ENCODE peak calls at places on chromosomes 3 and 15, in four cellular contexts. R is GM13976, V is AG04450, Q is activated T-cell treated with anti-CD3 and anti-CD28 coated beads for 1 hour. N is an unnamed sample.

GRCh38 chr3:72663429-72663828 is 184.8 kb downstream of the SHQ1 start:
- DNase-seq in R (no peak), Q (no peak), V (no peak), N (no peak)

GRCh38 chr3:105598047-105598796 is 231.5 kb downstream of the ALCAM start:
- DNase-seq in V (peak), Q (no peak), R (no peak), N (no peak)

GRCh38 chr3:49902511-49903345 is 945 bp downstream of the MST1R start:
- DNase-seq in V (no peak), Q (no peak), R (no peak), N (no peak)

GRCh38 chr3:140386357-140387100 is 291.3 kb upstream of the TRIM42 start:
- DNase-seq in Q (no peak), V (no peak), R (no peak), N (no peak)

GRCh38 chr3:150577854-150578253 is 25.3 kb upstream of the SELENOT start:
- DNase-seq in V (no peak), Q (no peak), R (no peak), N (no peak)

GRCh38 chr3:55490194-55490913 is 3.2 kb upstream of the WNT5A start:
- DNase-seq in R (no peak), V (no peak), Q (no peak), N (no peak)

GRCh38 chr15:51731549-51732267 is 5.7 kb downstream of the LYSMD2 start:
- DNase-seq in Q (peak), V (peak), R (peak), N (peak)

GRCh38 chr15:71786673-71787072 is 23.7 kb upstream of the NR2E3 start:
- DNase-seq in Q (no peak), V (no peak), R (no peak), N (no peak)

GRCh38 chr3:4582634-4583033 is 89.5 kb downstream of the ITPR1 start:
- DNase-seq in R (no peak), V (no peak), Q (no peak), N (no peak)

GRCh38 chr15:62021991-62022600 is 38.2 kb downstream of the VPS13C start:
- DNase-seq in Q (no peak), R (no peak), V (no peak), N (no peak)

GRCh38 chr3:197007296-197007940 is 22.2 kb downstream of the MELTF start:
- DNase-seq in R (no peak), V (no peak), Q (no peak), N (no peak)

GRCh38 chr15:83918011-83918410 is 264.1 kb downstream of the ADAMTSL3 start:
- DNase-seq in R (no peak), V (no peak), Q (no peak), N (no peak)

GRCh38 chr3:45950686-45951600 is 7.7 kb downstream of the CXCR6 start:
- DNase-seq in R (no peak), Q (no peak), V (no peak), N (no peak)

GRCh38 chr3:178170698-178171535 is 365.3 kb upstream of the KCNMB2 start:
- DNase-seq in V (peak), R (no peak), Q (no peak), N (no peak)

GRCh38 chr15:81335631-81336030 is 11.7 kb upstream of the STARD5 start:
- DNase-seq in Q (no peak), R (no peak), V (no peak), N (no peak)

GRCh38 chr15:43799209-43799944 is 643 bp downstream of the SERINC4 start:
- DNase-seq in Q (no peak), V (no peak), R (no peak), N (no peak)

GRCh38 chr15:80850941-80851451 is 71.8 kb downstream of the CEMIP start:
- DNase-seq in R (no peak), V (no peak), Q (no peak), N (no peak)

GRCh38 chr3:128496019-128496601 is 3.1 kb upstream of the GATA2 start:
- DNase-seq in V (no peak), R (no peak), Q (no peak), N (no peak)

GRCh38 chr15:100241572-100242479 is 99.9 kb downstream of the ADAMTS17 start:
- DNase-seq in Q (no peak), R (no peak), V (no peak), N (no peak)

GRCh38 chr3:114418724-114419543 is 125.1 kb downstream of the TIGIT start:
- DNase-seq in R (peak), V (peak), Q (no peak), N (peak)

GRCh38 chr15:97037080-97037479 is 706.6 kb downstream of the NR2F2 start:
- DNase-seq in Q (no peak), V (no peak), R (no peak), N (no peak)

GRCh38 chr3:8963137-8963853 is at the start of gene RAD18:
- DNase-seq in V (peak), Q (peak), R (peak), N (peak)

GRCh38 chr3:56291244-56291680 is 177.0 kb downstream of the ERC2 start:
- DNase-seq in Q (no peak), R (peak), V (no peak), N (no peak)

GRCh38 chr3:178353292-178353814 is 182.9 kb upstream of the KCNMB2 start:
- DNase-seq in V (no peak), Q (no peak), R (no peak), N (no peak)

GRCh38 chr3:25455316-25456232 is 27.5 kb downstream of the RARB start:
- DNase-seq in Q (no peak), V (no peak), R (no peak), N (no peak)

GRCh38 chr15:72782274-72782992 is 1.1 kb downstream of the ADPGK start:
- DNase-seq in Q (no peak), V (no peak), R (no peak), N (no peak)

GRCh38 chr15:67803996-67804843 is 21.1 kb upstream of the SKOR1 start:
- DNase-seq in R (no peak), Q (no peak), V (no peak), N (no peak)

GRCh38 chr3:126061301-126062032 is 22.5 kb downstream of the SLC41A3 start:
- DNase-seq in Q (no peak), V (no peak), R (no peak), N (no peak)

GRCh38 chr15:101091080-101092017 is 160.5 kb downstream of the CHSY1 start:
- DNase-seq in Q (no peak), V (peak), R (no peak), N (no peak)

GRCh38 chr3:134709563-134710312 is 58.9 kb upstream of the KY start:
- DNase-seq in Q (no peak), R (no peak), V (no peak), N (no peak)

GRCh38 chr15:84752195-84752594 is 3.8 kb downstream of the ZNF592 start:
- DNase-seq in Q (no peak), V (no peak), R (no peak), N (no peak)

GRCh38 chr3:187960820-187961219 is 193.1 kb upstream of the LPP start:
- DNase-seq in Q (no peak), V (no peak), R (no peak), N (no peak)

GRCh38 chr3:47577583-47578118 is 1.0 kb downstream of the CSPG5 start:
- DNase-seq in Q (no peak), V (no peak), R (no peak), N (no peak)

GRCh38 chr15:90143176-90143655 is 40.9 kb upstream of the IDH2 start:
- DNase-seq in R (peak), Q (peak), V (no peak), N (peak)

GRCh38 chr3:2236203-2236602 is 137.5 kb downstream of the CNTN4 start:
- DNase-seq in R (no peak), V (no peak), Q (no peak), N (no peak)

GRCh38 chr3:128145279-128145678 is 8.0 kb upstream of the EEFSEC start:
- DNase-seq in V (no peak), Q (no peak), R (no peak), N (no peak)